ENCODE peak calls at places on chromosomes 16 and 17, in ten cellular contexts. K, Z, N, R, G, H, O, P, J and X are unnamed samples.

GRCh38 chr17:71269201-71269600 is 851.6 kb upstream of the SOX9 start:
- DNase-seq in Z (no peak), O (no peak), N (no peak), G (no peak), H (no peak), P (no peak), J (no peak), K (no peak), R (no peak), X (no peak)

GRCh38 chr16:84050316-84050715 is 7.7 kb upstream of the SLC38A8 start:
- DNase-seq in J (no peak), P (peak), K (no peak), G (no peak), H (peak), N (no peak), R (no peak), Z (no peak), O (no peak), X (no peak)

GRCh38 chr16:77794586-77794985 is 6.2 kb downstream of the VAT1L start:
- DNase-seq in R (no peak), N (no peak), J (peak), H (no peak), G (peak), O (peak), P (no peak), K (no peak), Z (no peak), X (no peak)

GRCh38 chr17:62303476-62303875 is 76.9 kb upstream of the EFCAB3 start:
- DNase-seq in H (no peak), N (no peak), J (no peak), P (no peak), G (no peak), K (no peak), R (no peak), O (no peak), Z (no peak), X (no peak)

GRCh38 chr17:60677308-60678117 is at the start of gene BCAS3:
- DNase-seq in K (peak), R (peak), N (peak), G (peak), H (peak), J (peak), P (peak), O (peak), Z (peak), X (peak)

GRCh38 chr16:83215417-83216001 is 588.7 kb downstream of the CDH13 start:
- DNase-seq in K (peak), G (peak), Z (no peak), J (peak), H (peak), P (peak), N (no peak), R (no peak), O (peak), X (peak)

GRCh38 chr17:6660765-6661463 is 9.4 kb downstream of the C17orf100 start:
- DNase-seq in J (no peak), Z (no peak), H (peak), N (no peak), O (no peak), R (no peak), P (no peak), K (no peak), G (no peak), X (peak)

GRCh38 chr17:7004398-7005253 is 7.8 kb upstream of the RNASEK start:
- DNase-seq in N (no peak), J (peak), H (peak), R (no peak), K (peak), Z (peak), O (peak), P (no peak), G (peak), X (peak)

GRCh38 chr16:86579268-86580062 is 1.1 kb downstream of the FOXL1 start:
- DNase-seq in K (no peak), Z (no peak), R (no peak), P (peak), G (no peak), J (no peak), N (no peak), O (no peak), H (peak), X (no peak)

GRCh38 chr17:83006515-83007455 is 72.6 kb upstream of the METRNL start:
- DNase-seq in O (no peak), Z (no peak), H (peak), G (peak), J (no peak), P (no peak), R (no peak), K (no peak), N (no peak), X (no peak)

GRCh38 chr17:31509095-31509804 is 117.8 kb downstream of the RAB11FIP4 start:
- DNase-seq in G (no peak), O (no peak), Z (no peak), N (no peak), J (no peak), P (peak), K (no peak), H (no peak), R (no peak), X (no peak)

GRCh38 chr17:48644910-48645557 is 18.9 kb upstream of the HOXB9 start:
- DNase-seq in K (no peak), P (no peak), O (no peak), J (no peak), R (no peak), Z (no peak), G (no peak), N (no peak), H (peak), X (no peak)

GRCh38 chr17:48645639-48646182 is 19.6 kb upstream of the HOXB9 start:
- DNase-seq in O (no peak), N (no peak), R (no peak), P (no peak), J (no peak), G (no peak), K (no peak), H (no peak), Z (no peak), X (no peak)

GRCh38 chr17:48647964-48648245 is 21.7 kb upstream of the HOXB9 start:
- DNase-seq in O (no peak), K (no peak), N (no peak), G (no peak), Z (no peak), J (no peak), R (no peak), H (no peak), P (no peak), X (no peak)

GRCh38 chr17:48647103-48647963 is 21.2 kb upstream of the HOXB9 start:
- DNase-seq in K (no peak), J (no peak), R (no peak), O (no peak), Z (no peak), N (no peak), G (peak), H (peak), P (no peak), X (no peak)

GRCh38 chr17:48646183-48647102 is 20.3 kb upstream of the HOXB9 start:
- DNase-seq in O (no peak), H (peak), G (no peak), K (peak), P (no peak), J (no peak), R (no peak), Z (no peak), N (no peak), X (no peak)
- H3K4me3 ChIP-seq in O (peak), H (no peak), G (no peak), K (peak), P (no peak), J (no peak), R (no peak), Z (no peak), N (no peak), X (no peak)

GRCh38 chr17:38875477-38876080 is 5.7 kb downstream of the LASP1 start:
- DNase-seq in Z (no peak), O (no peak), P (peak), K (no peak), H (peak), G (no peak), R (no peak), N (no peak), J (no peak), X (no peak)
- H3K4me3 ChIP-seq in Z (no peak), O (no peak), P (no peak), K (no peak), H (no peak), G (no peak), R (no peak), N (no peak), J (no peak), X (no peak)

GRCh38 chr16:21645261-21645721 is 7.1 kb downstream of the IGSF6 start:
- DNase-seq in G (peak), O (no peak), K (peak), H (peak), P (no peak), R (no peak), N (no peak), Z (no peak), J (no peak), X (no peak)
- H3K4me3 ChIP-seq in G (no peak), O (no peak), K (peak), H (no peak), P (peak), R (peak), N (peak), Z (peak), J (no peak), X (peak)

GRCh38 chr17:79217473-79218135 is 143.0 kb downstream of the ENGASE start:
- DNase-seq in K (no peak), G (no peak), J (no peak), H (no peak), Z (no peak), R (no peak), O (no peak), P (no peak), N (no peak), X (no peak)

GRCh38 chr17:79216826-79217225 is 142.2 kb downstream of the ENGASE start:
- DNase-seq in O (no peak), G (no peak), P (no peak), H (no peak), N (no peak), R (no peak), J (no peak), K (no peak), Z (no peak), X (no peak)

GRCh38 chr17:79215631-79216030 is 141.0 kb downstream of the ENGASE start:
- DNase-seq in K (no peak), N (no peak), P (no peak), G (no peak), Z (no peak), J (no peak), H (no peak), O (no peak), R (no peak), X (no peak)

GRCh38 chr17:79214940-79215604 is 140.4 kb downstream of the ENGASE start:
- DNase-seq in P (peak), G (no peak), H (peak), K (no peak), Z (no peak), O (no peak), J (no peak), R (no peak), N (no peak), X (no peak)

GRCh38 chr17:79216391-79216790 is 141.8 kb downstream of the ENGASE start:
- DNase-seq in G (no peak), N (no peak), O (no peak), Z (no peak), P (no peak), H (no peak), R (no peak), K (no peak), J (no peak), X (no peak)
- H3K4me3 ChIP-seq in G (no peak), N (no peak), O (no peak), Z (no peak), P (no peak), H (no peak), R (no peak), K (no peak), J (no peak), X (no peak)

DNA sequence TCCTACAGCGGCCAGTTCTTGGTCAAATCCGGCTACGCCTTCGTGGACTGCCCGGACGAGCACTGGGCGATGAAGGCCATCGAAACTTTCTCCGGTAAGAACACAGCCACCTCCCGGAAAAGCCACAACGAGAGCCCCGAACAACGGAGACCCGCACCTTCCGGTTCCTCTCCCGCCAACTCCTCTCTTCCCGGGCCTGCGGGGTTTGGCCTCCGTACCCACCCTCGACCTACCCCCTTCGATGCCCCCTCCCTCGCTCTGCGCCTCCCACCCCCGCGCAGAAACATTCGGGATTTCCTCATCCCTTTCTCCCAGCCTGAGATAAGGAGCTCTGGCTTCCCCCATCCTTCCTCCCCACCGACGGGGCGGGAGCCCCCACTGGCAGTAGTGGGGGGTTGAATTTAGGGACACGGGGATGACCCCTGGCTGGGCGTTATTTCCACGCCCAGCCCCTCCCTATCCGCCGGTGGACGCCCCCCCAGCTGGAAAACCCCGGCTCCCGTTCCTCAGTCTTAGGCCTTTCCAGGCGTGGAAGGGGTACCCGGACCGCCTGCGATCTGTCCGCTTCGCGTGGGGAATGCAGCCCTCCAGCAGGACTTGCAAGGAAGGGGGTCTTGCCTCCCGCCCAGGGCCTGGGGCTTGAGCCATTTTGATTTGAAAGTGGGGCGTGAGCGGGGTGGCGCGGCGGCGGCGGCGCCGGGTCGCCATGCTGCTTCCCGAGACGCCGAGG is 807 bp downstream of the IGF2BP1 start:
- DNase-seq in N (no peak), K (no peak), G (no peak), J (no peak), P (no peak), R (no peak), O (no peak), H (peak), Z (no peak), X (no peak)
- H3K4me3 ChIP-seq in N (no peak), K (peak), G (peak), J (peak), P (peak), R (no peak), O (no peak), H (peak), Z (no peak), X (peak)

GRCh38 chr16:1071561-1072225 is 854 bp upstream of the SSTR5 start:
- DNase-seq in H (no peak), Z (no peak), R (no peak), J (no peak), K (no peak), G (no peak), P (no peak), N (no peak), O (no peak), X (no peak)
- H3K4me3 ChIP-seq in H (no peak), Z (no peak), R (no peak), J (no peak), K (no peak), G (no peak), P (no peak), N (no peak), O (no peak), X (no peak)